ENCODE peak calls at places on chromosome 15, in nine cellular contexts. K is skeletal muscle cell; F is HTR-8/SVneo; N is HFFc6; Z is T-cell; G is M059J; V is AG08395; Q is CD4-positive, alpha-beta T cell; X is AG08396. I is an unnamed sample.
A peak's percentile ranks its signal among the peaks of the same experiment; 100 is the strongest.

GRCh38 chr15:61146643-61147230 is 82.4 kb downstream of the RORA start:
- DNase-seq in K (no peak), F (no peak), N (no peak), Z (no peak), G (no peak), V (no peak), Q (no peak), X (no peak), I (no peak)

GRCh38 chr15:62164500-62165028 is 521 bp downstream of the C2CD4B start:
- DNase-seq in K (no peak), F (no peak), N (no peak), Z (no peak), G (no peak), V (no peak), Q (no peak), X (peak; percentile 17), I (no peak)

GRCh38 chr15:31275331-31276262 is 51.0 kb upstream of the KLF13 start:
- DNase-seq in K (no peak), F (no peak), N (no peak), Z (no peak), G (no peak), V (no peak), Q (no peak), X (no peak), I (no peak)

GRCh38 chr15:48052871-48053383 is 67.9 kb upstream of the SLC24A5 start:
- DNase-seq in K (no peak), F (no peak), N (no peak), Z (no peak), G (peak; percentile 29), V (no peak), Q (no peak), X (no peak), I (peak; percentile 85)

GRCh38 chr15:100114526-100114925 is 227.2 kb downstream of the ADAMTS17 start:
- DNase-seq in K (no peak), F (peak; percentile 19), N (no peak), Z (no peak), G (peak; percentile 78), V (peak; percentile 46), Q (no peak), X (peak; percentile 23), I (no peak)

GRCh38 chr15:74302821-74303359 is 64.6 kb downstream of the CYP11A1 start:
- DNase-seq in K (no peak), F (peak; percentile 58), N (peak; percentile 7), Z (no peak), G (peak; percentile 39), V (peak; percentile 62), Q (peak; percentile 15), X (peak; percentile 48), I (peak; percentile 15)

GRCh38 chr15:31558840-31559239 is 232.2 kb downstream of the KLF13 start:
- DNase-seq in K (no peak), F (no peak), N (no peak), Z (no peak), G (no peak), V (no peak), Q (no peak), X (no peak), I (no peak)

GRCh38 chr15:74240002-74240568 is 4.0 kb downstream of the CCDC33 start:
- DNase-seq in K (peak; percentile 34), F (peak; percentile 87), N (peak; percentile 76), Z (no peak), G (peak; percentile 99), V (peak; percentile 83), Q (no peak), X (peak; percentile 70), I (peak; percentile 98)

GRCh38 chr15:40082195-40082868 is 26.3 kb downstream of the BMF start:
- DNase-seq in K (no peak), F (no peak), N (no peak), Z (no peak), G (no peak), V (no peak), Q (no peak), X (no peak), I (no peak)

GRCh38 chr15:88275804-88276203 is 19.3 kb upstream of the NTRK3 start:
- DNase-seq in K (no peak), F (no peak), N (no peak), Z (no peak), G (no peak), V (no peak), Q (no peak), X (no peak), I (no peak)

GRCh38 chr15:58241872-58242271 is 103.7 kb downstream of the AQP9 start:
- DNase-seq in K (no peak), F (no peak), N (peak; percentile 8), Z (no peak), G (no peak), V (no peak), Q (no peak), X (no peak), I (no peak)

GRCh38 chr15:33915571-33916407 is 52.5 kb upstream of the CHRM5 start:
- DNase-seq in K (no peak), F (no peak), N (no peak), Z (no peak), G (no peak), V (no peak), Q (no peak), X (no peak), I (peak; percentile 54)

GRCh38 chr15:39720721-39721611 is 61.7 kb downstream of the FSIP1 start:
- DNase-seq in K (peak; percentile 26), F (peak; percentile 49), N (peak; percentile 82), Z (no peak), G (peak; percentile 52), V (peak; percentile 63), Q (no peak), X (peak; percentile 10), I (no peak)

GRCh38 chr15:51076898-51077564 is 17.7 kb downstream of the TNFAIP8L3 start:
- DNase-seq in K (no peak), F (no peak), N (no peak), Z (no peak), G (peak; percentile 19), V (peak; percentile 61), Q (no peak), X (no peak), I (peak; percentile 7)

GRCh38 chr15:59160880-59161593 is 45.6 kb upstream of the LDHAL6B start:
- DNase-seq in K (no peak), F (no peak), N (no peak), Z (no peak), G (no peak), V (no peak), Q (no peak), X (peak; percentile 29), I (no peak)

I was measured in renal cortical epithelial cell.